ENCODE peak calls at places on chromosomes 13 and 19, in nine cellular contexts. F is A549, P is SK-N-SH, A is HepG2, B is esophagus muscularis mucosa, G is stomach, T is ovary, N is transverse colon, E is H1. V is an unnamed sample.

GRCh38 chr13:87274209-87274819 is 396.9 kb upstream of the SLITRK5 start:
- DNase-seq in T (no peak), E (peak), A (peak), F (no peak), B (no peak), G (no peak), N (peak), P (peak), V (no peak)

GRCh38 chr13:48078251-48078656 is 16.6 kb downstream of the MED4 start:
- DNase-seq in B (no peak), P (no peak), F (peak), G (no peak), N (peak), T (no peak), A (peak), E (no peak), V (no peak)

GRCh38 chr19:13938361-13939027 is at the start of gene PODNL1:
- DNase-seq in T (peak), E (no peak), F (no peak), G (no peak), B (no peak), A (no peak), P (peak), N (no peak), V (peak)

GRCh38 chr13:108194435-108194936 is 20.9 kb downstream of the LIG4 start:
- DNase-seq in E (no peak), B (no peak), G (no peak), N (no peak), T (no peak), P (no peak), F (no peak), A (no peak), V (no peak)

GRCh38 chr13:94703271-94703670 is 9.1 kb downstream of the SOX21 start:
- DNase-seq in F (no peak), A (no peak), T (no peak), E (peak), P (peak), N (no peak), B (no peak), G (no peak), V (no peak)

GRCh38 chr13:100176781-100177389 is 88.0 kb downstream of the PCCA start:
- DNase-seq in E (no peak), N (no peak), P (peak), T (no peak), G (no peak), B (no peak), A (no peak), F (no peak), V (no peak)

GRCh38 chr19:15178629-15179308 is 22.0 kb downstream of the NOTCH3 start:
- DNase-seq in F (no peak), P (no peak), A (no peak), N (no peak), G (no peak), E (peak), T (no peak), B (no peak), V (no peak)

GRCh38 chr13:94416454-94417080 is 62.9 kb downstream of the DCT start:
- DNase-seq in E (peak), F (no peak), A (peak), T (no peak), G (no peak), N (no peak), P (peak), B (no peak), V (no peak)

GRCh38 chr19:3309724-3310123 is 56.7 kb upstream of the NFIC start:
- DNase-seq in G (no peak), F (no peak), N (no peak), P (no peak), T (no peak), E (no peak), B (no peak), A (no peak), V (no peak)

GRCh38 chr13:114058051-114058867 is 74.2 kb downstream of the RASA3 start:
- DNase-seq in F (no peak), N (no peak), E (no peak), B (no peak), T (no peak), P (no peak), A (no peak), G (no peak), V (no peak)

GRCh38 chr19:46361915-46362314 is 15.0 kb downstream of the PPP5C start:
- DNase-seq in G (no peak), F (no peak), B (no peak), P (no peak), A (no peak), N (no peak), T (no peak), E (no peak), V (no peak)

GRCh38 chr13:113350065-113350937 is 13.6 kb downstream of the GRTP1 start:
- DNase-seq in T (no peak), G (no peak), P (no peak), N (no peak), A (peak), E (no peak), B (no peak), F (no peak), V (no peak)

GRCh38 chr19:18464646-18465045 is 26.7 kb upstream of the ISYNA1 start:
- DNase-seq in E (no peak), N (peak), G (peak), F (no peak), B (peak), P (no peak), A (peak), T (peak), V (peak)

GRCh38 chr13:102817907-102818306 is 19.0 kb downstream of the BIVM start:
- DNase-seq in T (no peak), G (no peak), P (no peak), F (no peak), E (no peak), B (no peak), N (no peak), A (no peak), V (no peak)

GRCh38 chr19:35708391-35708790 is 4.0 kb downstream of the ZBTB32 start:
- DNase-seq in P (no peak), T (no peak), E (no peak), N (no peak), A (no peak), F (no peak), G (no peak), B (no peak), V (no peak)

GRCh38 chr13:48977973-48978372 is 2.3 kb downstream of the FNDC3A start:
- DNase-seq in T (no peak), A (no peak), N (no peak), G (no peak), B (no peak), E (no peak), P (no peak), F (no peak), V (no peak)

GRCh38 chr13:69389899-69390298 is 717.7 kb upstream of the ATXN8OS start:
- DNase-seq in F (no peak), N (no peak), G (no peak), T (no peak), P (no peak), E (no peak), B (no peak), A (no peak), V (no peak)

GRCh38 chr19:35330475-35330874 is 1.5 kb downstream of the CD22 start:
- DNase-seq in T (no peak), A (no peak), B (no peak), N (peak), F (no peak), P (no peak), E (no peak), G (no peak), V (no peak)

GRCh38 chr13:73757471-73758233 is 376.6 kb downstream of the KLF12 start:
- DNase-seq in N (no peak), B (no peak), T (no peak), A (no peak), G (no peak), F (no peak), P (no peak), E (no peak), V (no peak)

GRCh38 chr13:73754241-73754640 is 380.0 kb downstream of the KLF12 start:
- DNase-seq in N (no peak), A (no peak), E (no peak), T (no peak), F (no peak), B (no peak), P (no peak), G (no peak), V (no peak)

GRCh38 chr13:73751290-73751689 is 382.9 kb downstream of the KLF12 start:
- DNase-seq in N (no peak), P (no peak), E (no peak), G (no peak), F (no peak), A (no peak), T (no peak), B (no peak), V (no peak)

DNA sequence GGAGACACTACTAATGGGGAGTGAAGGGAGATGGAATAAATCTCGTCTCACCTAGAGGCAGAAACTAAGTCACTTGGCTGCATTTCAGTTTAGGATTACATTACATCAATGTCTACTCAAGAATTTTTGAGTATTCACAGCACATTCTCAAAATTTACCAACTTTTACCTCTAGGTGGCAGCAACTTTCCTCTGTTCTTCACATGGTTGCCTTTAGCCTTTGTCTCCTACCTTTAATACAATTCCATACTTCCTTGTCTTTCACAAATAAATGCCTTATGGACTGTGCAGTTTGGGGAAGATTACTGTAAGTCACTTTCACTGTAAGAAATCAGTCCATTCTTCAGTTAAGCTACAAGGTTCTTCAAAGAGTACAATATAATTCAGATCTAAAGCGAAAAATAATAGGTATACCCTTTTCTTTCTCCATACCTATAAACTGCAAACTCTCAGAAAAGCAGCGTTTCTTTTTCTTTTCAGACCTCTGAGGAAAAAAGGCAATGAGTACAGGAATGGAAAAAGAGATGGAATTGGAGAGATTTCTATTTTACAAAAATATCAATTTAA is 379.4 kb downstream of the KLF12 start:
- DNase-seq in A (peak), G (no peak), F (peak), N (no peak), B (no peak), E (no peak), P (peak), T (no peak), V (no peak)
- TF ChIP-seq EP300 in A (no peak), G (no peak), F (no peak), N (no peak), B (no peak), E (no peak), P (no peak), T (no peak), V (no peak)

GRCh38 chr19:2063824-2064223 is 12.8 kb upstream of the MKNK2 start:
- DNase-seq in T (peak), G (no peak), E (no peak), P (no peak), A (no peak), B (no peak), N (no peak), F (no peak), V (no peak)

GRCh38 chr19:2061936-2062729 is 11.1 kb upstream of the MKNK2 start:
- DNase-seq in T (peak), P (no peak), A (peak), E (peak), F (no peak), G (no peak), N (no peak), B (no peak), V (no peak)

GRCh38 chr19:2064395-2064787 is 13.3 kb upstream of the MKNK2 start:
- DNase-seq in A (no peak), F (no peak), N (no peak), T (no peak), G (no peak), P (no peak), B (no peak), E (no peak), V (no peak)

GRCh38 chr19:2062770-2063169 is 11.7 kb upstream of the MKNK2 start:
- DNase-seq in G (no peak), T (no peak), N (no peak), E (no peak), P (no peak), B (no peak), A (no peak), F (no peak), V (no peak)

GRCh38 chr19:2064788-2065524 is 13.9 kb upstream of the MKNK2 start:
- DNase-seq in E (no peak), F (no peak), T (peak), N (no peak), B (no peak), P (no peak), G (no peak), A (no peak), V (no peak)
- TF ChIP-seq EP300 in E (no peak), F (no peak), T (peak), N (peak), B (no peak), P (no peak), G (peak), A (no peak), V (peak)

DNA sequence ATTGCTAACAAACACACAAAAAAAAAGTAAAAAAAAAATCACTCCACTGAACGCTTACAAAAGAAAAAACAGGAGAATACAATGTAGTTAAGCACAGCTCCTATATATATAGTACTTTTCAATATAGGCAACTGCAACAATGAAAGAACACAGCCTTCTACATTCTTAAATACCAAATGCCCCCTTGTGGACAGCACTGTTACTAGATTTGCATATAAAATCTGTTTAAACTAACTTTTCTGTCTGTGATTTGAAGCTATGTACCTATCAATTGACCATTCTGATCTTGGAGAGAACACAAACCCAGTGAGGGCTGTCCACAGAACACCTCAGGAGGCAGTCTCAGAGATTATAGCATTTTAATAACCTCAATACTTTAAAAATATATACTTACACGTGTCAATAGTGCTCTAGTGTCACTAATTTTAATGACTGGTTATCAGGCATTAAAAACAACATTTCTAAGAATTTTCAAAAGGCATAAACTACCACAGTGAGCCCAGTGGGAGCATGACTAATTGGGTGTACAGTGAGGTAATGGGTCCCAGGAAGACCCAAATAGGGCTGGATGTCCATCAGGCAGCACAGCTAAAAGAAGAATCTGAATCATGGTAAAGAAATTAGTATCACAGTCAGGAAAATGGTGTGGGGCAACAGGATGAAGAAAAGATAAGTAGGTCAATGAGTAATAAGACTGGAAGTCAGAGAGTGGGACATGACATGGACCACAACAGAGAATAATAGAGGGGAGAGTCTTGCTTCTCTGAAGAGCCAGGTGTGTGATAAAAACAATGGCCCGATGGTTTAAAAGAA is 22.2 kb downstream of the CCDC169 start:
- DNase-seq in N (no peak), T (no peak), A (peak), G (no peak), B (no peak), P (peak), E (no peak), F (peak), V (peak)
- TF ChIP-seq EP300 in N (no peak), T (no peak), A (no peak), G (no peak), B (no peak), P (no peak), E (no peak), F (no peak), V (no peak)

GRCh38 chr13:44271915-44272341 is 101.7 kb upstream of the SERP2 start:
- DNase-seq in B (no peak), N (no peak), E (no peak), P (peak), A (no peak), G (no peak), T (no peak), F (no peak), V (peak)
- TF ChIP-seq EP300 in B (no peak), N (no peak), E (no peak), P (no peak), A (no peak), G (no peak), T (no peak), F (no peak), V (peak)

DNA sequence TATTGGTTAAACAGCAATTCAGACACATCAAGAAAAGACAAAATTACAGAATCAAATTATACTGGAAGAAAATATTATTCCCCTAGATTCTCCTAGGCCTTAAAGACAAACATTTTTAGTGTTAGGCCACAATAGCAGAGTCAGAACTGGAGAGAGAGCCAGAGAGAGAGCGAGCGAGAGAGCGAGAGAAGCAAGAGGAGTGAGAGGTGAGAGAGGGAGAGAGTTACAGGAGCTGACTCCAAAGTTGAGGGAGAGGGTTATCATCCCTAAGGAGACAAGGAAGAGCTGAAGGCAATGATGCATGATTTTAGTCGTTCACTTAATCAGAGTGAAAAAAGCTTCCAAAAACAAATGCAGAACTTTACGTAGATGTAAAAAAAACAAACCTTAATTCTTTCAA is 20.2 kb upstream of the ZNF227 start:
- DNase-seq in A (no peak), F (no peak), G (no peak), B (no peak), T (no peak), N (no peak), E (no peak), P (no peak), V (no peak)
- TF ChIP-seq EP300 in A (no peak), F (no peak), G (no peak), B (no peak), T (no peak), N (no peak), E (no peak), P (no peak), V (no peak)

DNA sequence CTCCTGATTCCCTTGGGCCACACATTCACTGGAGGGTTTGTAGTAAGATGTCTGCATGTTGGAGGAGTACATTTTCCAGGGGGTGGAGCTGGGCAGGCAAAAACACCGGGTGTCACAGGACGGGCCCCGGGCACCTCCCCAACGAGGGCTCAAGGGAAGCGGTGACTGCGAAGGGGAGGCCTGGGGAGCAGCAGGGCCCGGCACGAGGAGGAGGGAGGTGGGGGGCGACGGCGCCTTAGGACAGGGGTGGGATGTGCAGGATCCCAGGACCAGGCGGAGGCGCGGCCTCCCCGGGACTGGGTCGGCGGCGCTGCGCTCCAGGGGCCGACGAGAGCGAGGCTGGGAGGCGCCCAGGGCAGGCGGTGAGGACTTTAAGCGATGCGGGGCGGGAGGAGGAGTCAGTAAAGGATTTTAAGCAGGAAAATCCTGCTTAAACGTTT is 501 bp downstream of the ZNF160 start:
- DNase-seq in E (no peak), A (no peak), P (peak), N (peak), F (no peak), B (no peak), G (peak), T (no peak), V (no peak)
- TF ChIP-seq EP300 in E (no peak), A (no peak), P (no peak), N (no peak), F (no peak), B (no peak), G (no peak), T (no peak), V (no peak)

GRCh38 chr19:9847087-9847671 is 12.1 kb downstream of the PIN1 start:
- DNase-seq in T (no peak), N (peak), G (peak), B (peak), P (peak), E (peak), F (peak), A (peak), V (no peak)
- TF ChIP-seq EP300 in T (no peak), N (no peak), G (no peak), B (no peak), P (no peak), E (no peak), F (no peak), A (no peak), V (no peak)

GRCh38 chr19:54035215-54036178 is 28.2 kb downstream of the VSTM1 start:
- DNase-seq in T (no peak), A (no peak), N (no peak), P (no peak), F (no peak), G (no peak), E (no peak), B (no peak), V (no peak)
- TF ChIP-seq EP300 in T (no peak), A (no peak), N (no peak), P (no peak), F (no peak), G (no peak), E (no peak), B (no peak), V (no peak)

GRCh38 chr13:109843695-109844094 is 57.3 kb upstream of the IRS2 start:
- DNase-seq in G (no peak), T (no peak), F (no peak), E (no peak), P (no peak), B (no peak), A (no peak), N (no peak), V (no peak)

GRCh38 chr13:109836629-109837607 is 50.5 kb upstream of the IRS2 start:
- DNase-seq in F (no peak), E (no peak), G (peak), A (peak), T (no peak), B (peak), N (peak), P (no peak), V (no peak)

GRCh38 chr13:109840893-109841287 is 54.5 kb upstream of the IRS2 start:
- DNase-seq in T (no peak), E (no peak), N (no peak), F (no peak), A (no peak), P (no peak), B (no peak), G (no peak), V (no peak)

GRCh38 chr13:109842521-109842920 is 56.1 kb upstream of the IRS2 start:
- DNase-seq in G (no peak), P (no peak), A (no peak), F (no peak), N (no peak), B (no peak), T (no peak), E (no peak), V (no peak)

GRCh38 chr13:109840201-109840892 is 54.0 kb upstream of the IRS2 start:
- DNase-seq in G (no peak), E (no peak), N (no peak), P (no peak), T (no peak), B (no peak), F (no peak), A (no peak), V (no peak)
- TF ChIP-seq EP300 in G (no peak), E (no peak), N (no peak), P (no peak), T (no peak), B (no peak), F (no peak), A (no peak), V (no peak)

GRCh38 chr13:61415749-61416148 is at the start of gene PCDH20:
- DNase-seq in B (no peak), A (no peak), E (no peak), T (no peak), N (no peak), P (no peak), F (no peak), G (no peak), V (no peak)

GRCh38 chr13:61413572-61413971 is 2.1 kb downstream of the PCDH20 start:
- DNase-seq in B (no peak), N (no peak), P (peak), A (no peak), F (no peak), E (peak), G (no peak), T (no peak), V (no peak)

GRCh38 chr13:61414136-61414535 is 1.5 kb downstream of the PCDH20 start:
- DNase-seq in G (no peak), A (no peak), P (peak), B (no peak), N (no peak), F (no peak), T (no peak), E (no peak), V (no peak)

GRCh38 chr13:61417171-61417570 is 1.5 kb upstream of the PCDH20 start:
- DNase-seq in A (no peak), T (no peak), F (no peak), B (no peak), G (no peak), N (no peak), E (no peak), P (no peak), V (no peak)

GRCh38 chr13:61414686-61415664 is 674 bp downstream of the PCDH20 start:
- DNase-seq in N (peak), B (no peak), G (peak), E (peak), P (peak), T (no peak), F (no peak), A (peak), V (no peak)
- TF ChIP-seq EP300 in N (no peak), B (no peak), G (no peak), E (no peak), P (no peak), T (no peak), F (no peak), A (no peak), V (no peak)